ENCODE peak calls at places on chromosome 15, in seven cellular contexts. D is ACHN; R is ELF-1; C is activated naive CD8-positive, alpha-beta T cell treated with anti-CD3 and anti-CD28 coated beads for 36 hours; Z is HS-27A; F is astrocyte; E is HTR-8/SVneo. I is an unnamed sample.

GRCh38 chr15:82647045-82647834 is at the start of gene CPEB1:
- DNase-seq in D (peak), F (no peak), E (peak), Z (peak), C (peak), R (peak), I (peak)

GRCh38 chr15:67224889-67225288 is 29.6 kb downstream of the AAGAB start:
- DNase-seq in R (no peak), D (no peak), Z (no peak), C (no peak), F (no peak), E (no peak), I (no peak)

GRCh38 chr15:95024388-95024787 is 793.0 kb downstream of the MCTP2 start:
- DNase-seq in D (peak), C (no peak), E (peak), Z (no peak), F (peak), R (peak), I (peak)

GRCh38 chr15:94236638-94237037 is 5.3 kb downstream of the MCTP2 start:
- DNase-seq in R (no peak), Z (no peak), E (no peak), F (no peak), C (no peak), D (no peak), I (no peak)

GRCh38 chr15:89876736-89877135 is 17.1 kb downstream of the AP3S2 start:
- DNase-seq in R (no peak), C (no peak), F (no peak), D (no peak), Z (no peak), E (no peak), I (no peak)

GRCh38 chr15:99967841-99968371 is 234.7 kb upstream of the LYSMD4 start:
- DNase-seq in D (no peak), C (no peak), R (no peak), E (peak), Z (no peak), F (no peak), I (no peak)

GRCh38 chr15:90412356-90413194 is 24.5 kb downstream of the IQGAP1 start:
- DNase-seq in R (peak), F (peak), C (no peak), D (no peak), Z (peak), E (no peak), I (no peak)

GRCh38 chr15:71706461-71707229 is 103.7 kb upstream of the NR2E3 start:
- DNase-seq in C (no peak), Z (no peak), D (no peak), R (no peak), E (no peak), F (no peak), I (no peak)

GRCh38 chr15:99454941-99455795 is 110.6 kb upstream of the MEF2A start:
- DNase-seq in R (peak), E (peak), D (peak), F (peak), C (no peak), Z (peak), I (peak)

GRCh38 chr15:73959012-73959581 is 32.8 kb downstream of the LOXL1 start:
- DNase-seq in E (no peak), F (no peak), Z (peak), R (no peak), D (no peak), C (no peak), I (no peak)

GRCh38 chr15:96350321-96350720 is 19.8 kb downstream of the NR2F2 start:
- DNase-seq in R (no peak), D (no peak), E (no peak), F (no peak), Z (no peak), C (no peak), I (no peak)

GRCh38 chr15:61256231-61256630 is 27.1 kb upstream of the RORA start:
- DNase-seq in D (no peak), C (no peak), F (no peak), Z (no peak), R (no peak), E (no peak), I (no peak)

GRCh38 chr15:68637755-68638405 is 59.1 kb downstream of the CORO2B start:
- DNase-seq in D (no peak), C (no peak), F (no peak), R (no peak), Z (no peak), E (no peak), I (no peak)

GRCh38 chr15:88878720-88879184 is 16.6 kb downstream of the HAPLN3 start:
- DNase-seq in F (no peak), E (peak), R (peak), D (peak), Z (no peak), C (peak), I (peak)